ENCODE peak calls at places on chromosomes 11 and 22, in seven cellular contexts. C is lower leg skin, R is mammary epithelial cell, L is H9, D is epithelial cell of esophagus, X is brain microvascular endothelial cell, Y is progenitor cell of endocrine pancreas. K is an unnamed sample.

GRCh38 chr22:46501701-46502100 is 35.7 kb downstream of the CELSR1 start:
- DNase-seq in C (no peak), R (peak; percentile 83), L (no peak), D (peak; percentile 78), X (peak; percentile 59), Y (no peak), K (no peak)

GRCh38 chr11:84498016-84498415 is 1129.1 kb downstream of the DLG2 start:
- DNase-seq in C (no peak), R (no peak), L (no peak), D (no peak), X (peak; percentile 75), Y (no peak), K (no peak)

GRCh38 chr11:12981879-12982531 is 27.1 kb upstream of the RASSF10 start:
- DNase-seq in C (no peak), R (peak; percentile 49), L (no peak), D (peak; percentile 79), X (no peak), Y (no peak), K (no peak)

GRCh38 chr11:117843666-117844484 is 19.3 kb upstream of the FXYD2 start:
- DNase-seq in C (peak; percentile 74), R (peak; percentile 24), L (peak; percentile 74), D (peak; percentile 73), X (peak; percentile 56), Y (peak; percentile 74), K (peak; percentile 90)

GRCh38 chr11:93525601-93526000 is 17.6 kb downstream of the SMCO4 start:
- DNase-seq in C (no peak), R (no peak), L (no peak), D (no peak), X (peak; percentile 40), Y (no peak), K (no peak)

GRCh38 chr11:97893612-97894011 is 1127.1 kb upstream of the CNTN5 start:
- DNase-seq in C (no peak), R (no peak), L (no peak), D (no peak), X (no peak), Y (no peak), K (no peak)

GRCh38 chr11:34408580-34409172 is 30.1 kb upstream of the CAT start:
- DNase-seq in C (no peak), R (no peak), L (no peak), D (no peak), X (no peak), Y (no peak), K (no peak)

GRCh38 chr11:128621491-128622136 is 34.3 kb upstream of the ETS1 start:
- DNase-seq in C (peak; percentile 50), R (peak; percentile 29), L (no peak), D (peak; percentile 36), X (peak; percentile 98), Y (no peak), K (peak; percentile 30)

GRCh38 chr11:10785146-10785474 is 23.6 kb downstream of the EIF4G2 start:
- DNase-seq in C (no peak), R (no peak), L (no peak), D (no peak), X (no peak), Y (no peak), K (no peak)

DNA sequence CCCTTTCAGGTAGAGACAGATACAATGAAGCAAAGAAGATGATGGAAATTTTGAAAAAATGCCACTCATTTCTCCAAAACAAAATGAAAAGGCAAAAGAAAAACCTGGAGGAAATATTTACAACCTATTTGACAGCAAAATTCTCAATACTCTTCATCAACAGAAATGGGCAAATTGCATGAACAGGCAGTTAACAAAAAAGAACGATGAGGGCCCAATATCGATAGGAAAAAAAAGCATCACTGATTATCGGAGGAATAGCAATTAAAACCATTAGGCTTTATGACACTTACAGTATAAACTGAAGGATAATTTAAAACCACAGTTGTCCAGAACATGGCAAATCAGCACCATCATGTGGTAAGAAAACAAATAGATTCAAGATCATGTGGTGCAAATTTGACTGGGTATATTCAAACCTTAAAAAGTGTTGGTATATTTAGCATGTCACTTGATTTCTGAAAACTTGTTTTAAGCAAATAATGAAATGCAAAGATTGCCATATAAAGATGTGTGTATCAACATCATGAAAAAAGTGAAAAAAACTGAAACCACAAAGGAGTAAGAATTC is 222.9 kb downstream of the BRD1 start:
- DNase-seq in C (no peak), R (no peak), L (no peak), D (no peak), X (no peak), Y (no peak), K (no peak)
- TF ChIP-seq CTCF in C (no peak), R (no peak), L (peak; percentile 15), D (no peak), X (no peak), Y (no peak), K (no peak)

GRCh38 chr11:45457649-45458048 is 171.5 kb upstream of the SYT13 start:
- DNase-seq in C (no peak), R (peak; percentile 77), L (no peak), D (peak; percentile 18), X (peak; percentile 78), Y (no peak), K (no peak)

GRCh38 chr11:45453721-45454120 is 167.6 kb upstream of the SYT13 start:
- DNase-seq in C (no peak), R (no peak), L (no peak), D (no peak), X (no peak), Y (no peak), K (no peak)

GRCh38 chr11:45458269-45458668 is 172.1 kb upstream of the SYT13 start:
- DNase-seq in C (no peak), R (no peak), L (no peak), D (no peak), X (no peak), Y (no peak), K (no peak)

GRCh38 chr11:45456686-45457085 is 170.5 kb upstream of the SYT13 start:
- DNase-seq in C (no peak), R (no peak), L (no peak), D (no peak), X (no peak), Y (no peak), K (no peak)

DNA sequence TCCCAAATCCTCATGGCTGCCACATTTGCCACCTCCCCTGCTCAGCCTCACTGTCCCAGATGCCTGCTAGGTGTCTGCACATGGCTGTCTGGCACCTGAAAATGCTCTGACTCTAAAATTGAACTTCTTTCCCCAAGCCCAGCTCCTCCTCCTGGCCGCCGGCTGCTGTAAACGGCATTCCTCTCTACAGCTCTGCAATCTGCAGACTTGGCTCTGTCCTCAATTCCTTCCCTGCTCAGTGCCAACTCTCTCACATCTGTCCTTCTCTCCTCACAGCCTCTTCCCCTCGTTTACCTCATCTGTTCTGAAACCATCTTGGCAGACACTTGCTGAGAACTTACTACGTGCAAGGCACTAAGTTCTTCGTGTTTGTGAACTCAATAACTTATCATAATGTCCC is 169.4 kb upstream of the SYT13 start:
- DNase-seq in C (no peak), R (no peak), L (no peak), D (no peak), X (no peak), Y (no peak), K (no peak)
- TF ChIP-seq CTCF in C (no peak), R (no peak), L (no peak), D (no peak), X (no peak), Y (no peak), K (no peak)

DNA sequence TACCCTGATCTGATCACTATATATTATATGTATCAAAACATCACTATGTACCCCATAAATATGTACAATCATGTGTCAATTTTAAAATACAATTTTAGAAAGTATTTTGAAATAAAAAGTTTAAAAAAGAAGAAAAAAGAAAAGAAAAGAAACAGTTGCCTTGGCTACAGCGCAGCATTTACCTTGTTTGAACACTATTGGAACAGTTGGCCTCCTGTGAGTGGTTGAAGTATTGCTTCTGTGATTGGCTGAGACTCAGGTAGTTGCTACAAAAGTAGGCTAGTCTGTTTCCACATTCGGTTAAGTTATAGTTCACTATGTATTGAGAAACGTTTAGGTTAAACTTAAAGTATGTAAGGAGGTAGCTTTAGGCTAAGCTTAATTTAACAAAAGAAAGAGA is 7.9 kb upstream of the DTX4 start:
- DNase-seq in C (no peak), R (no peak), L (no peak), D (no peak), X (no peak), Y (no peak), K (no peak)
- TF ChIP-seq CTCF in C (no peak), R (no peak), L (no peak), D (no peak), X (no peak), Y (no peak), K (no peak)

DNA sequence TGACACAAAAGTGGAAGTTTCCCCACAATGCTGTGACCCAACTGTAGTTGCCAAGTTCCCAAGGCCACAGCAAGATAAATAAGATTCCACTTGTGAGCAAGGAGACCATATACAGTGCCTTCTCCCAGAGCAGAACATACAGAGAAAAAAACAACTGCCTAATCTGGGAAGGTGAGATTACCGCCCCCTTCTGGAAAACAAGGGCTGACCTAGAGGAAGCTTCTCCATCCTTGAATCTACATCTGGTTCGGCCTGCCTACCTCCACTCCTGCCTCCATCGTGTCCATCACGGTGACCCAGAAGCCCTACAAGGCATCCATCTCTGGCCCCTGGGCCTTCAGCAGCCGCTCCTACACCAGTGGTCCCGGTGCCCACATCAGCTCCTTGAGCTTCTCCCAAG is 6.1 kb upstream of the RNASEH2C start:
- DNase-seq in C (no peak), R (no peak), L (no peak), D (no peak), X (no peak), Y (no peak), K (no peak)
- TF ChIP-seq CTCF in C (no peak), R (no peak), L (peak; percentile 56), D (no peak), X (no peak), Y (no peak), K (no peak)

GRCh38 chr11:26286472-26287066 is 45.4 kb upstream of the ANO3 start:
- DNase-seq in C (no peak), R (peak; percentile 1), L (peak; percentile 43), D (peak; percentile 27), X (peak; percentile 53), Y (no peak), K (peak; percentile 49)

GRCh38 chr11:26285593-26285992 is 46.3 kb upstream of the ANO3 start:
- DNase-seq in C (no peak), R (no peak), L (no peak), D (no peak), X (no peak), Y (no peak), K (no peak)

GRCh38 chr11:26283852-26284421 is 48.0 kb upstream of the ANO3 start:
- DNase-seq in C (no peak), R (no peak), L (peak; percentile 32), D (no peak), X (no peak), Y (no peak), K (no peak)

DNA sequence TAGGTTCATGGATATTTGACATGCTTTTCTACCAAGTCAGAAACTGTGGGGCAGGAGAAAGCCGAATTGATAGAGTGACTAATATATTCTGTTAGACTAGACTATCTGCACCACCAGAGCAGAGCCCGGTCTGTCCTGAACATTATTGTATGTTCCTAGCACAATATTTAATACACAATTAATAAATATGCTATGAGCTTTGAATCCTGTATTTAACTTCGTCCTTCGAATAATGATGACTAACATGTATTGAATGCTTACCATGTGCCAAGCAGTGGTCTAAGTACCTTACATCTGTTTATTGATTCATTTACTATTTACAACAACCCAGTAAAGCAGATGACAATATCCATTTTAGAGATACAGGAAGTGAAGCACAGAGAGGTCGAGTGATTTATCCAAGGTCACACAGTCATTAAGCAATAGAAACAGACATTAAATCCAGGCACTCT is 44.8 kb upstream of the ANO3 start:
- DNase-seq in C (no peak), R (peak; percentile 1), L (no peak), D (peak; percentile 26), X (peak; percentile 38), Y (no peak), K (no peak)
- TF ChIP-seq CTCF in C (no peak), R (no peak), L (no peak), D (no peak), X (no peak), Y (no peak), K (no peak)